ENCODE peak calls at places on chromosomes 13 and 19, in six cellular contexts. Y, B, E, H, U and T are unnamed samples.

GRCh38 chr19:33677745-33678426 is 56.1 kb downstream of the CHST8 start:
- DNase-seq in U (no peak), Y (no peak), E (no peak), H (peak; percentile 65), B (peak; percentile 41), T (no peak)

GRCh38 chr13:97367016-97367415 is 67.0 kb upstream of the RAP2A start:
- DNase-seq in E (no peak), B (no peak), Y (no peak), U (no peak), H (no peak), T (peak; percentile 67)

GRCh38 chr19:13781547-13781946 is 7.3 kb downstream of the C19orf53 start:
- DNase-seq in E (peak; percentile 76), U (peak; percentile 90), H (peak; percentile 53), B (no peak), Y (peak; percentile 86), T (peak; percentile 78)

GRCh38 chr19:6828698-6829633 is 56.5 kb downstream of the VAV1 start:
- DNase-seq in B (no peak), Y (no peak), H (no peak), U (no peak), E (no peak), T (no peak)

GRCh38 chr13:31050486-31051400 is 111.0 kb downstream of the HSPH1 start:
- DNase-seq in H (no peak), B (no peak), E (no peak), Y (peak; percentile 38), U (no peak), T (peak; percentile 25)

GRCh38 chr13:113209336-113209879 is at the start of gene CUL4A:
- DNase-seq in U (peak; percentile 64), H (peak; percentile 88), E (peak; percentile 85), Y (peak; percentile 90), B (peak; percentile 67), T (peak; percentile 52)

GRCh38 chr19:48244289-48244688 is 11.4 kb downstream of the CARD8 start:
- DNase-seq in H (no peak), Y (no peak), U (peak; percentile 47), E (no peak), B (no peak), T (no peak)

GRCh38 chr13:100581030-100581429 is 7.6 kb downstream of the GGACT start:
- DNase-seq in E (no peak), U (no peak), B (no peak), H (no peak), Y (no peak), T (no peak)

GRCh38 chr19:12825259-12826131 is 8.9 kb downstream of the RTBDN start:
- DNase-seq in U (no peak), E (no peak), H (peak; percentile 84), Y (peak; percentile 88), B (peak; percentile 56), T (no peak)

GRCh38 chr13:98739023-98739422 is 13.4 kb downstream of the SLC15A1 start:
- DNase-seq in U (no peak), Y (no peak), H (no peak), E (no peak), B (no peak), T (no peak)

DNA sequence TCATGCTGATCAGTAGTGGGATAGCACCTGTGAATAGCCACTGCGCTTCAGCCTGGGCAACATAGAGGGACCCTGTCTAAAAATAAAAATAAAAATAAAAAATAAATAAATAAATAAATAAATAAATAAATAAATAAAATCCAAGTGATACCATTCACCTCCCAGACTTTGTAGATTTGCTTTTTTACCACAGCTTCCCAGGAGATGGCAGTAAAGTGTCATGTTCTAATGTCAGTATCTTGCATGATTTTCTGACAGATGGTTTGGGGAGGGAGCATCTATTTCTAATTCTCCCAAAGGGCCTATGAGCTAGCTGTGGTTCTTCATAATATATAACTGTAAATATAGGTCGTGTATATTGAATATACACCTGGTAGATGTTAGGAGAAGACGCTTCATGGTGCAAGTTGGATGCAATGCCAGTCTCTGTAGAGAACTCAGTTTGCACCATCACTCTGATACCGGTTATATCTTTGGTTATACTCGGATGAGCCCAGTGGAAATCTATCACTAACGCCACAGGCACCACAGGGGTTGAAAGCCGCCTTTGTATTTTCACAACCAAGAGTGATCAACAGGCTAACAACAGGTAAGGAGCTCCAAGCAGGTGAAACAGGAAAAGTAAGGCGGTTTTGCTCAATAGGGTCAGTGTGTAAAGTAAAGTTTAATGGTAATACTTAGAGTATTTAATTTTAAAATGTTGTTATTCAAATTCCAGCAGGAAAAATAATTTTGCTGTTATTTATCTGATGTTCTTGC is 13.9 kb downstream of the APLP1 start:
- DNase-seq in H (no peak), Y (peak; percentile 79), B (no peak), E (peak; percentile 39), U (peak; percentile 86), T (peak; percentile 82)
- TF ChIP-seq CTCF in H (peak; percentile 38), Y (peak; percentile 61), B (peak; percentile 40), E (peak; percentile 41), U (peak; percentile 51), T (peak; percentile 76)

GRCh38 chr13:106941779-106942178 is 373.8 kb upstream of the ARGLU1 start:
- DNase-seq in B (no peak), Y (no peak), H (no peak), E (no peak), U (no peak), T (no peak)
- TF ChIP-seq CTCF in B (no peak), Y (no peak), H (no peak), E (no peak), U (no peak), T (no peak)

GRCh38 chr19:2207008-2207407 is 29.1 kb downstream of the PLEKHJ1 start:
- DNase-seq in U (no peak), Y (no peak), B (no peak), H (no peak), E (no peak), T (no peak)

GRCh38 chr19:2210206-2210605 is 25.9 kb downstream of the PLEKHJ1 start:
- DNase-seq in B (no peak), H (no peak), E (no peak), Y (no peak), U (no peak), T (no peak)

GRCh38 chr19:2208975-2209374 is 27.2 kb downstream of the PLEKHJ1 start:
- DNase-seq in U (no peak), B (no peak), Y (no peak), E (no peak), H (no peak), T (no peak)

GRCh38 chr19:2209408-2209807 is 26.7 kb downstream of the PLEKHJ1 start:
- DNase-seq in U (no peak), H (no peak), B (no peak), E (no peak), Y (no peak), T (no peak)

DNA sequence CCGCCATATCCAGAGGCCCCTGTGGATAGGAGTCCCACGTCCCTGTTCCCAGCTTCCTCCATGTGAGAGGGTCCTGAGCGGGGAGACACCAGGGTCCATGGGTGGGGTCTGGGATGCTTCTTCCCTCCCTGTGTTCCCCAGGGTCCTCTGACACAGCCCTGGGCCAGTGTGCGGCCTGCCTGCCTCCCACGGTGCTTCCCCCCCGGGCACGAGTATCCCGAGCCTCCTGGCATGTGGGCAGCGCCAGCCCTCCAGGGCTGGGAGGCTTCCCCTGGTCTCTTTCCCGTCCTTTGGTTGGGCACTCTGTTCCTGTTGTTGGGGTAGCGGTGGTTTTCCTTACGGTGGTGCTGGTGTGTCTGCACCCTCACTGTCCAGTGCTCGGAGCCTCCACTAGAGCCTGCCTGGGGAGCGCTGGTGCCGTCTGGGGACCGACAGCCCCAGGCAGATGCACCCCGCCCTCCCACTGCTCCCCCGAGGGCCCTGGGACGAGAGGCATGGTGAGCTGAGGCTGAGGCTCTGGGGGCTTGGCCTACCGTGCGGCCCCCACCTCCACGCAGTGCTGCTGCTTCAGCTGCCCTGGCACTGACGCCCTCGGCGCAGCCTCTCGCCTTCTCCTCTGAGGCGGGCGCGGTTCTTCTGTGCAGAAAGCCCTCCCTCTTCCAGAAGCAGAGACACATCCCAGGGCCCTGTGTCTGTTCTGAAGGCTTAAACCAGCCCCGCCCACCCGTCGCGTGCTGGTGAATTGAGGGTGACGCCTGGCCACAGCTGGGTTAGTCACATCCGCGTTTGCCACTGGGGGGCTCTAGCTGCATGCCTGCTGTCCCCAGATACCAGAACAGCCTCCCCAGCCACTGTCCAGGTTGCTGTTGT is 27.9 kb downstream of the PLEKHJ1 start:
- DNase-seq in H (peak; percentile 68), Y (no peak), U (peak; percentile 61), B (no peak), E (peak; percentile 62), T (peak; percentile 80)
- TF ChIP-seq CTCF in H (no peak), Y (no peak), U (peak; percentile 26), B (no peak), E (no peak), T (peak; percentile 67)

GRCh38 chr13:45925151-45925550 is 73.6 kb upstream of the SIAH3 start:
- DNase-seq in U (peak; percentile 14), B (no peak), H (no peak), E (no peak), Y (no peak), T (no peak)
- TF ChIP-seq CTCF in U (peak; percentile 16), B (no peak), H (no peak), E (no peak), Y (no peak), T (peak; percentile 33)

GRCh38 chr19:46979770-46980105 is 39.9 kb upstream of the NPAS1 start:
- DNase-seq in H (peak; percentile 43), B (no peak), E (no peak), Y (no peak), U (no peak), T (no peak)
- TF ChIP-seq CTCF in H (no peak), B (no peak), E (no peak), Y (no peak), U (no peak), T (no peak)

GRCh38 chr19:10295305-10295846 is 5.6 kb downstream of the ICAM5 start:
- DNase-seq in U (no peak), E (no peak), Y (peak; percentile 52), B (no peak), H (peak; percentile 51), T (no peak)
- TF ChIP-seq CTCF in U (no peak), E (no peak), Y (no peak), B (peak; percentile 23), H (no peak), T (peak; percentile 18)

GRCh38 chr19:8609210-8610040 is 1.1 kb downstream of the ADAMTS10 start:
- DNase-seq in B (peak; percentile 54), U (peak; percentile 71), E (peak; percentile 62), Y (peak; percentile 92), H (peak; percentile 69), T (peak; percentile 6)
- TF ChIP-seq CTCF in B (no peak), U (peak; percentile 18), E (no peak), Y (no peak), H (no peak), T (peak; percentile 28)

GRCh38 chr19:52527134-52527953 is at the start of gene ZNF808:
- DNase-seq in Y (peak; percentile 92), E (peak; percentile 99), U (peak; percentile 91), B (peak; percentile 93), H (peak; percentile 98), T (peak; percentile 87)

GRCh38 chr19:52520013-52520412 is 7.5 kb upstream of the ZNF808 start:
- DNase-seq in E (no peak), B (no peak), Y (no peak), H (no peak), U (no peak), T (no peak)

GRCh38 chr19:52527954-52528326 is 472 bp downstream of the ZNF808 start:
- DNase-seq in E (peak; percentile 29), B (no peak), H (peak; percentile 45), U (no peak), Y (peak; percentile 45), T (no peak)

GRCh38 chr19:52522555-52522954 is 4.9 kb upstream of the ZNF808 start:
- DNase-seq in H (no peak), B (no peak), E (no peak), U (no peak), Y (peak; percentile 14), T (no peak)

GRCh38 chr19:52524086-52524485 is 3.4 kb upstream of the ZNF808 start:
- DNase-seq in B (no peak), Y (no peak), H (no peak), U (no peak), E (no peak), T (no peak)
- TF ChIP-seq CTCF in B (no peak), Y (no peak), H (no peak), U (no peak), E (no peak), T (no peak)